ENCODE peak calls at places on chromosomes 12 and 14, in eight cellular contexts. C, V, Z, J, Y, O, P and R are unnamed samples.

GRCh38 chr12:73906757-73907156 is 630.9 kb upstream of the ATXN7L3B start:
- DNase-seq in Y (no peak), Z (no peak), P (no peak), J (no peak), C (no peak), O (no peak), V (no peak), R (no peak)

GRCh38 chr14:60487211-60487610 is 1.3 kb upstream of the C14orf39 start:
- DNase-seq in V (no peak), Z (no peak), Y (no peak), P (no peak), C (no peak), J (no peak), O (no peak), R (no peak)

GRCh38 chr12:32148372-32148771 is 41.7 kb downstream of the BICD1 start:
- DNase-seq in V (no peak), P (no peak), C (no peak), Y (no peak), J (no peak), O (no peak), Z (no peak), R (no peak)

GRCh38 chr12:46547421-46548340 is 175.1 kb upstream of the SLC38A2 start:
- DNase-seq in Y (no peak), V (no peak), O (no peak), Z (no peak), J (no peak), C (no peak), P (no peak), R (no peak)

GRCh38 chr12:124375141-124375788 is 80.4 kb downstream of the RFLNA start:
- DNase-seq in O (no peak), P (no peak), V (no peak), Y (no peak), J (no peak), Z (no peak), C (no peak), R (no peak)

GRCh38 chr12:97026901-97027300 is 119.8 kb downstream of the NEDD1 start:
- DNase-seq in Z (no peak), J (no peak), Y (no peak), V (no peak), O (no peak), C (no peak), P (no peak), R (no peak)

GRCh38 chr12:11321980-11322379 is 11.7 kb upstream of the PRB4 start:
- DNase-seq in O (peak), J (no peak), Y (no peak), Z (no peak), V (no peak), P (no peak), C (no peak), R (no peak)

GRCh38 chr12:123058471-123058870 is 78.0 kb downstream of the ARL6IP4 start:
- DNase-seq in Y (peak), C (no peak), P (no peak), Z (no peak), V (no peak), J (no peak), O (no peak), R (no peak)

GRCh38 chr12:52096332-52097044 is 17.0 kb downstream of the SMIM41 start:
- DNase-seq in Z (no peak), Y (no peak), V (no peak), J (no peak), C (no peak), P (no peak), O (no peak), R (no peak)